ENCODE peak calls at places on chromosomes 5 and 9, in five cellular contexts. One of them, this sample, is unnamed.

GRCh38 chr9:135315572-135315971 is 164.0 kb upstream of the PPP1R26 start:
- DNase-seq in CD8-positive, alpha-beta memory T cell: no peak
- DNase-seq in nucleus accumbens: no peak
- DNase-seq in RCC 7860: no peak
- DNase-seq in T follicular helper cell: no peak
- DNase-seq in this sample: no peak

GRCh38 chr5:78280261-78280660 is 14.2 kb downstream of the AP3B1 start:
- DNase-seq in nucleus accumbens: no peak
- DNase-seq in RCC 7860: no peak
- DNase-seq in T follicular helper cell: no peak
- DNase-seq in CD8-positive, alpha-beta memory T cell: no peak
- DNase-seq in this sample: no peak

GRCh38 chr9:99130069-99130468 is 25.2 kb downstream of the TGFBR1 start:
- DNase-seq in nucleus accumbens: no peak
- DNase-seq in CD8-positive, alpha-beta memory T cell: no peak
- DNase-seq in RCC 7860: no peak
- DNase-seq in T follicular helper cell: no peak
- DNase-seq in this sample: no peak

GRCh38 chr5:57887851-57888621 is 405.4 kb upstream of the ACTBL2 start:
- DNase-seq in nucleus accumbens: no peak
- DNase-seq in T follicular helper cell: no peak
- DNase-seq in RCC 7860: peak; percentile 52
- DNase-seq in CD8-positive, alpha-beta memory T cell: no peak
- DNase-seq in this sample: no peak

GRCh38 chr9:81522721-81523551 is 166.4 kb downstream of the TLE1 start:
- DNase-seq in nucleus accumbens: no peak
- DNase-seq in RCC 7860: peak; percentile 63
- DNase-seq in T follicular helper cell: no peak
- DNase-seq in CD8-positive, alpha-beta memory T cell: no peak
- DNase-seq in this sample: no peak

GRCh38 chr5:159341914-159342313 is 11.6 kb upstream of the IL12B start:
- DNase-seq in T follicular helper cell: peak; percentile 45
- DNase-seq in CD8-positive, alpha-beta memory T cell: peak; percentile 77
- DNase-seq in RCC 7860: peak; percentile 86
- DNase-seq in nucleus accumbens: no peak
- DNase-seq in this sample: peak; percentile 54

GRCh38 chr5:55986931-55987330 is 7.8 kb downstream of the IL6ST start:
- DNase-seq in nucleus accumbens: no peak
- DNase-seq in RCC 7860: no peak
- DNase-seq in T follicular helper cell: no peak
- DNase-seq in CD8-positive, alpha-beta memory T cell: no peak
- DNase-seq in this sample: no peak

GRCh38 chr5:136802382-136802781 is 437.0 kb upstream of the TRPC7 start:
- DNase-seq in RCC 7860: no peak
- DNase-seq in CD8-positive, alpha-beta memory T cell: no peak
- DNase-seq in nucleus accumbens: no peak
- DNase-seq in T follicular helper cell: no peak
- DNase-seq in this sample: no peak

GRCh38 chr5:107472620-107473064 is 198.1 kb downstream of the EFNA5 start:
- DNase-seq in RCC 7860: no peak
- DNase-seq in nucleus accumbens: no peak
- DNase-seq in CD8-positive, alpha-beta memory T cell: no peak
- DNase-seq in T follicular helper cell: no peak
- DNase-seq in this sample: no peak

GRCh38 chr5:103842936-103843335 is 280.3 kb upstream of the NUDT12 start:
- DNase-seq in CD8-positive, alpha-beta memory T cell: no peak
- DNase-seq in T follicular helper cell: no peak
- DNase-seq in RCC 7860: no peak
- DNase-seq in nucleus accumbens: no peak
- DNase-seq in this sample: no peak

GRCh38 chr5:5188377-5189020 is 48.4 kb downstream of the ADAMTS16 start:
- DNase-seq in T follicular helper cell: no peak
- DNase-seq in RCC 7860: no peak
- DNase-seq in CD8-positive, alpha-beta memory T cell: no peak
- DNase-seq in nucleus accumbens: no peak
- DNase-seq in this sample: no peak

GRCh38 chr9:91676042-91676441 is 252.4 kb upstream of the NFIL3 start:
- DNase-seq in CD8-positive, alpha-beta memory T cell: no peak
- DNase-seq in nucleus accumbens: no peak
- DNase-seq in T follicular helper cell: no peak
- DNase-seq in RCC 7860: peak; percentile 54
- DNase-seq in this sample: no peak

GRCh38 chr9:33687779-33688178 is 107.6 kb upstream of the PRSS3 start:
- DNase-seq in RCC 7860: no peak
- DNase-seq in T follicular helper cell: no peak
- DNase-seq in nucleus accumbens: no peak
- DNase-seq in CD8-positive, alpha-beta memory T cell: no peak
- DNase-seq in this sample: no peak

GRCh38 chr9:536597-537511 is 304.6 kb upstream of the DMRT1 start:
- DNase-seq in RCC 7860: no peak
- DNase-seq in nucleus accumbens: no peak
- DNase-seq in T follicular helper cell: no peak
- DNase-seq in CD8-positive, alpha-beta memory T cell: no peak
- DNase-seq in this sample: no peak

GRCh38 chr5:10528056-10528816 is 35.6 kb upstream of the ANKRD33B start:
- DNase-seq in CD8-positive, alpha-beta memory T cell: no peak
- DNase-seq in RCC 7860: no peak
- DNase-seq in nucleus accumbens: no peak
- DNase-seq in T follicular helper cell: no peak
- DNase-seq in this sample: no peak

GRCh38 chr9:130770679-130771442 is 64.2 kb upstream of the ABL1 start:
- DNase-seq in T follicular helper cell: no peak
- DNase-seq in RCC 7860: peak; percentile 59
- DNase-seq in CD8-positive, alpha-beta memory T cell: peak; percentile 11
- DNase-seq in nucleus accumbens: no peak
- DNase-seq in this sample: no peak